ENCODE peak calls at places on chromosomes 2 and 18, in four cellular contexts. T is T-helper 2 cell, U is NCI-H748 treated with DMSO at 0.1 percent for 48 hours, X is mesendoderm. B is an unnamed sample.

GRCh38 chr2:43131051-43131889 is 95.1 kb downstream of the ZFP36L2 start:
- DNase-seq in T (peak; percentile 97), U (peak; percentile 0), X (peak; percentile 88), B (peak; percentile 79)

GRCh38 chr2:7724336-7724735 is 807.1 kb downstream of the RNF144A start:
- DNase-seq in T (no peak), U (no peak), X (peak; percentile 70), B (no peak)

GRCh38 chr2:233400341-233400740 is 46.0 kb downstream of the DGKD start:
- DNase-seq in T (no peak), U (no peak), X (no peak), B (no peak)

GRCh38 chr18:37721544-37722302 is 156.1 kb upstream of the CELF4 start:
- DNase-seq in T (no peak), U (no peak), X (no peak), B (no peak)

GRCh38 chr2:241546771-241547498 is 11.6 kb upstream of the BOK start:
- DNase-seq in T (no peak), U (no peak), X (peak; percentile 87), B (no peak)

GRCh38 chr2:208609166-208609804 is 202.7 kb downstream of the PTH2R start:
- DNase-seq in T (no peak), U (no peak), X (no peak), B (no peak)

GRCh38 chr2:208479342-208479741 is 72.8 kb downstream of the PTH2R start:
- DNase-seq in T (no peak), U (no peak), X (no peak), B (no peak)

GRCh38 chr2:206084870-206085741 is 868 bp downstream of the INO80D start:
- DNase-seq in T (peak; percentile 47), U (no peak), X (peak; percentile 37), B (peak; percentile 45)

B was measured in GM13977.